ENCODE peak calls at places on chromosomes 11 and 22, in five cellular contexts. M, B, I, Y and K are unnamed samples. For H3K4me1, the result is how much of the 10 kb centered on the place peaks cover.

GRCh38 chr22:33380789-33381530 is 322.8 kb upstream of the SYN3 start:
- DNase-seq in B (no peak), M (no peak), I (no peak), Y (no peak), K (no peak)

GRCh38 chr11:60853469-60853950 is 2.2 kb downstream of the PTGDR2 start:
- DNase-seq in M (no peak), B (no peak), Y (no peak), I (no peak), K (no peak)

GRCh38 chr11:134261626-134262488 is 8.5 kb downstream of the ACAD8 start:
- DNase-seq in M (no peak), I (no peak), B (no peak), Y (no peak), K (no peak)

GRCh38 chr11:8773125-8773524 is 90.5 kb downstream of the RPL27A start:
- DNase-seq in Y (no peak), M (no peak), B (no peak), I (no peak), K (no peak)

GRCh38 chr11:19871531-19871930 is 158.9 kb downstream of the NAV2 start:
- DNase-seq in I (no peak), M (no peak), Y (no peak), B (no peak), K (no peak)

GRCh38 chr11:372809-373715 is 3.8 kb downstream of the B4GALNT4 start:
- DNase-seq in B (no peak), I (no peak), Y (no peak), M (no peak), K (no peak)

GRCh38 chr22:32448980-32449379 is 15.3 kb downstream of the BPIFC start:
- DNase-seq in B (no peak), M (no peak), I (no peak), Y (no peak), K (no peak)

GRCh38 chr11:120289426-120289825 is 35.7 kb upstream of the TLCD5 start:
- DNase-seq in M (no peak), I (no peak), B (no peak), Y (no peak), K (no peak)

GRCh38 chr11:114367244-114367957 is 32.9 kb downstream of the C11orf71 start:
- DNase-seq in Y (no peak), B (no peak), M (no peak), I (no peak), K (no peak)

GRCh38 chr11:86869966-86870570 is 69.7 kb downstream of the PRSS23 start:
- DNase-seq in B (peak), Y (peak), M (peak), I (peak), K (peak)

GRCh38 chr11:93895106-93895862 is 44.9 kb upstream of the VSTM5 start:
- DNase-seq in Y (no peak), B (no peak), M (no peak), I (peak), K (no peak)

GRCh38 chr11:69707156-69707555 is 3.3 kb upstream of the FGF19 start:
- DNase-seq in Y (no peak), B (peak), I (peak), M (no peak), K (no peak)

GRCh38 chr11:69040581-69041260 is 8.0 kb upstream of the TPCN2 start:
- DNase-seq in M (no peak), I (no peak), B (no peak), Y (no peak), K (no peak)

GRCh38 chr11:20075627-20076026 is 84.6 kb downstream of the DBX1 start:
- DNase-seq in M (no peak), I (no peak), Y (no peak), B (no peak), K (no peak)

GRCh38 chr22:42167066-42167465 is 36.5 kb upstream of the CYP2D6 start:
- DNase-seq in Y (no peak), B (no peak), I (no peak), M (no peak), K (no peak)

GRCh38 chr22:43262990-43263644 is 76.2 kb upstream of the TTLL12 start:
- DNase-seq in Y (no peak), M (peak), B (no peak), I (no peak), K (no peak)

GRCh38 chr22:40399661-40400060 is 29.3 kb downstream of the SGSM3 start:
- DNase-seq in Y (no peak), I (no peak), M (no peak), B (no peak), K (no peak)
- H3K4me1 ChIP-seq in Y (under half), I (under half), M (under half), B (under half), K (under half)

GRCh38 chr22:27124336-27125023 is 467.1 kb downstream of the MIAT start:
- DNase-seq in M (peak), B (no peak), Y (no peak), I (peak), K (peak)
- H3K4me1 ChIP-seq in M (under half), B (under half), Y (under half), I (under half), K (under half)

GRCh38 chr22:36352775-36353507 is 34.8 kb downstream of the MYH9 start:
- DNase-seq in M (peak), B (no peak), Y (peak), I (no peak), K (peak)
- H3K4me1 ChIP-seq in M (half or more), B (half or more), Y (half or more), I (under half), K (half or more)

GRCh38 chr11:123363556-123363955 is 66.5 kb upstream of the GRAMD1B start:
- DNase-seq in M (peak), I (no peak), Y (no peak), B (no peak), K (peak)
- H3K4me1 ChIP-seq in M (half or more), I (under half), Y (under half), B (under half), K (under half)

GRCh38 chr11:64757549-64758329 is 2.0 kb downstream of the PYGM start:
- DNase-seq in M (no peak), Y (no peak), B (no peak), I (no peak), K (no peak)

GRCh38 chr11:64758330-64759079 is 1.3 kb downstream of the PYGM start:
- DNase-seq in M (no peak), Y (no peak), B (no peak), I (no peak), K (no peak)

GRCh38 chr11:64760759-64761417 is 1.1 kb upstream of the PYGM start:
- DNase-seq in Y (no peak), B (no peak), M (no peak), I (no peak), K (no peak)

GRCh38 chr11:64759131-64759721 is 548 bp downstream of the PYGM start:
- DNase-seq in I (no peak), B (no peak), M (no peak), Y (no peak), K (no peak)

GRCh38 chr11:64759722-64760719 is at the start of gene PYGM:
- DNase-seq in I (peak), Y (no peak), M (peak), B (no peak), K (peak)
- H3K4me1 ChIP-seq in I (under half), Y (under half), M (half or more), B (under half), K (half or more)

DNA sequence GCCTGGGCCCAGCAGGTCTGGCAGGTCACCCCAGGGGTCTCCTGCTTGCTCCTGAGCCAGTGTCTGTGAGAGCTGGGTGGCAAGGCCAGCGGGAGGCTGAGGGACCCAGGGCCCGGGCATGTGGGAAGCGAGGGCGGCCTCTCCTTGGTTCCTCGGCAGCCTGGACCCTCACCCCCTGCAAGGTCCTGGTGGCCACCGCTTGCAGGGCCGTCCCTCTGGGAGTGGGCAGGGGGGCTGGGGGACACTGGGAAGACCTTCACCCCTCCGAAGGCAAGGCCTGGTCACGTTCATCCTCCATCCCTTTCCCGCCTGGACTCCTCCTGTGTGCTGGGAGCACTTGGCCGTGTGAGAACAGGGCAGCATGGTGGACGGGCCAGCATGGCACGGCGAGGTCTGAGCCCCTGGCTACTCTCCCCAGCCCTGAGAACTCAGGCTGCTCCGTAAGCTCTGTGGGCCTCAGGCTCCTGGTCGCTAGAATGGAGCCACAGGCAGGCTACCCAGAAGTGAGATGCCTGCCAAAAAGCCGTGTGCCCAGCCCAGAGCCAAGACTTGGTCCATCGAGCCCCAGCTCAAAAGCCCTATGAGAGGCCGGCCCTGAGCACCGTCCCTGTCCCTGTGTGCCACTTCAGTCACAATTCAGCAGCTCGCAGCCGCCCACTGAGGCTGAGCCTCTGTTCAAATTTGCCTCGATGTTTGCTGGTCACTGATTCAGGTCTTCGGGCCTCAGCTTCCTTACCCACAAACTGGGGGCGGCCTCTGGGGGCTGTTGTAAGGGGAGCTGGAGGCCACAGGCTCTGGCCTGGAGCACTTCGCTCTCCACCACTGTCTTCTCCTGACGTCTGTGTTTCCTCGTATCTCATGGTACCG is 45.0 kb downstream of the IGLL1 start:
- DNase-seq in I (no peak), M (no peak), B (no peak), Y (no peak), K (no peak)
- H3K4me1 ChIP-seq in I (under half), M (under half), B (under half), Y (under half), K (under half)